ENCODE peak calls at places on chromosome 19, in nine cellular contexts. J is GOT3; H is activated CD4-positive, CD25-positive, alpha-beta regulatory T cell treated with anti-CD3 and anti-CD28 coated beads, Interleukin-2, amount 50 U/mL, for 16 hours; Y is NCI-H2081; R is activated T-cell treated with anti-CD3 and anti-CD28 coated beads for 48 hours; L is islet precursor cell; X is naive B cell; Q is HuH-7.5; K is fibroblast of mammary gland. D is an unnamed sample.

GRCh38 chr19:42407085-42407815 is 17.2 kb upstream of the CNFN start:
- DNase-seq in J (no peak), H (no peak), Y (no peak), R (no peak), L (no peak), X (no peak), Q (no peak), K (no peak), D (no peak)

GRCh38 chr19:53333071-53333465 is 481 bp upstream of the ZNF845 start:
- DNase-seq in J (no peak), H (no peak), Y (peak; percentile 32), R (peak; percentile 4), L (peak; percentile 88), X (no peak), Q (no peak), K (no peak), D (no peak)

GRCh38 chr19:57302727-57303401 is 17.4 kb upstream of the ZNF543 start:
- DNase-seq in J (no peak), H (no peak), Y (no peak), R (no peak), L (peak; percentile 61), X (no peak), Q (no peak), K (no peak), D (no peak)

GRCh38 chr19:1774999-1775772 is 21.9 kb downstream of the ONECUT3 start:
- DNase-seq in J (no peak), H (no peak), Y (no peak), R (peak; percentile 35), L (peak; percentile 81), X (no peak), Q (peak; percentile 83), K (peak; percentile 22), D (no peak)

GRCh38 chr19:15464394-15465385 is at the start of gene RASAL3:
- DNase-seq in J (no peak), H (peak; percentile 30), Y (no peak), R (peak; percentile 56), L (no peak), X (peak; percentile 49), Q (peak; percentile 6), K (no peak), D (no peak)

GRCh38 chr19:35216026-35216832 is 12.3 kb downstream of the FAM187B start:
- DNase-seq in J (no peak), H (no peak), Y (no peak), R (no peak), L (peak; percentile 43), X (no peak), Q (no peak), K (peak; percentile 54), D (no peak)

GRCh38 chr19:16342002-16342715 is 17.5 kb downstream of the KLF2 start:
- DNase-seq in J (no peak), H (no peak), Y (no peak), R (peak; percentile 57), L (peak; percentile 72), X (peak; percentile 79), Q (no peak), K (no peak), D (no peak)

GRCh38 chr19:14091885-14092462 is 1.4 kb upstream of the SAMD1 start:
- DNase-seq in J (no peak), H (no peak), Y (no peak), R (no peak), L (no peak), X (no peak), Q (no peak), K (no peak), D (no peak)

GRCh38 chr19:38723606-38724379 is 20.5 kb downstream of the CAPN12 start:
- DNase-seq in J (no peak), H (no peak), Y (no peak), R (no peak), L (peak; percentile 73), X (no peak), Q (no peak), K (no peak), D (no peak)

GRCh38 chr19:12994701-12995595 is at the start of gene NFIX:
- DNase-seq in J (peak; percentile 35), H (peak; percentile 25), Y (no peak), R (peak; percentile 44), L (peak; percentile 66), X (peak; percentile 56), Q (peak; percentile 84), K (no peak), D (peak; percentile 39)

GRCh38 chr19:18843960-18844359 is 12.2 kb downstream of the UPF1 start:
- DNase-seq in J (no peak), H (no peak), Y (no peak), R (no peak), L (no peak), X (no peak), Q (no peak), K (no peak), D (no peak)

GRCh38 chr19:5890099-5890498 is 13.5 kb downstream of the NDUFA11 start:
- DNase-seq in J (no peak), H (no peak), Y (no peak), R (no peak), L (no peak), X (no peak), Q (no peak), K (no peak), D (no peak)

GRCh38 chr19:37594982-37595382 is 306 bp downstream of the ZNF540 start:
- DNase-seq in J (no peak), H (peak; percentile 43), Y (peak; percentile 75), R (peak; percentile 40), L (no peak), X (peak; percentile 67), Q (no peak), K (peak; percentile 55), D (peak; percentile 58)

GRCh38 chr19:6501740-6502648 is at the start of gene TUBB4A:
- DNase-seq in J (no peak), H (no peak), Y (no peak), R (peak; percentile 47), L (no peak), X (peak; percentile 28), Q (peak; percentile 52), K (no peak), D (no peak)

GRCh38 chr19:5355076-5355475 is 14.5 kb upstream of the PTPRS start:
- DNase-seq in J (no peak), H (no peak), Y (no peak), R (no peak), L (no peak), X (no peak), Q (no peak), K (no peak), D (no peak)

D was measured in IMR-90.